ENCODE peak calls at places on chromosome 20, in five cellular contexts. One of them, this sample, is unnamed.

GRCh38 chr20:62646851-62647520 is 4.7 kb downstream of the SLCO4A1 start:
- DNase-seq in Peyer's patch: peak
- DNase-seq in heart left ventricle: peak
- DNase-seq in tibial artery: no peak
- DNase-seq in foreskin keratinocyte: no peak
- DNase-seq in this sample: no peak

GRCh38 chr20:54733687-54734086 is 258.3 kb downstream of the DOK5 start:
- DNase-seq in tibial artery: no peak
- DNase-seq in foreskin keratinocyte: no peak
- DNase-seq in heart left ventricle: no peak
- DNase-seq in Peyer's patch: no peak
- DNase-seq in this sample: no peak

GRCh38 chr20:63234693-63235398 is 859 bp upstream of the BIRC7 start:
- DNase-seq in Peyer's patch: no peak
- DNase-seq in heart left ventricle: no peak
- DNase-seq in tibial artery: no peak
- DNase-seq in foreskin keratinocyte: no peak
- DNase-seq in this sample: no peak

GRCh38 chr20:24149881-24150307 is 161.3 kb upstream of the GGTLC1 start:
- DNase-seq in heart left ventricle: peak
- DNase-seq in tibial artery: no peak
- DNase-seq in Peyer's patch: no peak
- DNase-seq in foreskin keratinocyte: no peak
- DNase-seq in this sample: no peak

GRCh38 chr20:63295846-63296245 is 2.9 kb downstream of the COL20A1 start:
- DNase-seq in foreskin keratinocyte: no peak
- DNase-seq in Peyer's patch: no peak
- DNase-seq in tibial artery: no peak
- DNase-seq in heart left ventricle: peak
- DNase-seq in this sample: no peak

GRCh38 chr20:21246143-21246542 is 57.0 kb upstream of the XRN2 start:
- DNase-seq in heart left ventricle: no peak
- DNase-seq in tibial artery: no peak
- DNase-seq in foreskin keratinocyte: no peak
- DNase-seq in Peyer's patch: no peak
- DNase-seq in this sample: no peak

GRCh38 chr20:54140927-54141566 is 32.7 kb downstream of the CYP24A1 start:
- DNase-seq in heart left ventricle: no peak
- DNase-seq in foreskin keratinocyte: peak
- DNase-seq in tibial artery: no peak
- DNase-seq in Peyer's patch: no peak
- DNase-seq in this sample: no peak

GRCh38 chr20:57526067-57526884 is 1.3 kb upstream of the CTCFL start:
- DNase-seq in foreskin keratinocyte: no peak
- DNase-seq in tibial artery: no peak
- DNase-seq in Peyer's patch: no peak
- DNase-seq in heart left ventricle: no peak
- DNase-seq in this sample: no peak

GRCh38 chr20:41213150-41213820 is 75.9 kb downstream of the PLCG1 start:
- DNase-seq in heart left ventricle: peak
- DNase-seq in foreskin keratinocyte: no peak
- DNase-seq in Peyer's patch: no peak
- DNase-seq in tibial artery: no peak
- DNase-seq in this sample: no peak

GRCh38 chr20:20227013-20227571 is 140.8 kb upstream of the INSM1 start:
- DNase-seq in tibial artery: no peak
- DNase-seq in heart left ventricle: no peak
- DNase-seq in Peyer's patch: no peak
- DNase-seq in foreskin keratinocyte: no peak
- DNase-seq in this sample: no peak

GRCh38 chr20:43569282-43569681 is 10.5 kb downstream of the SGK2 start:
- DNase-seq in heart left ventricle: no peak
- DNase-seq in tibial artery: no peak
- DNase-seq in Peyer's patch: no peak
- DNase-seq in foreskin keratinocyte: no peak
- DNase-seq in this sample: no peak

GRCh38 chr20:63536997-63537524 is at the start of gene PTK6:
- DNase-seq in tibial artery: peak
- DNase-seq in foreskin keratinocyte: no peak
- DNase-seq in Peyer's patch: peak
- DNase-seq in heart left ventricle: peak
- DNase-seq in this sample: no peak

GRCh38 chr20:64080013-64080812 is at the start of gene OPRL1:
- DNase-seq in Peyer's patch: no peak
- DNase-seq in foreskin keratinocyte: no peak
- DNase-seq in heart left ventricle: no peak
- DNase-seq in tibial artery: no peak
- DNase-seq in this sample: no peak

GRCh38 chr20:59222982-59223610 is 59.5 kb downstream of the ZNF831 start:
- DNase-seq in foreskin keratinocyte: no peak
- DNase-seq in Peyer's patch: no peak
- DNase-seq in heart left ventricle: no peak
- DNase-seq in tibial artery: no peak
- DNase-seq in this sample: peak

GRCh38 chr20:4084096-4084495 is 68.7 kb upstream of the RNF24 start:
- DNase-seq in heart left ventricle: no peak
- DNase-seq in tibial artery: no peak
- DNase-seq in foreskin keratinocyte: no peak
- DNase-seq in Peyer's patch: peak
- DNase-seq in this sample: no peak

GRCh38 chr20:41170386-41171105 is 33.2 kb downstream of the PLCG1 start:
- DNase-seq in tibial artery: peak
- DNase-seq in foreskin keratinocyte: no peak
- DNase-seq in Peyer's patch: peak
- DNase-seq in heart left ventricle: no peak
- DNase-seq in this sample: no peak

GRCh38 chr20:24672886-24673677 is 203.7 kb downstream of the SYNDIG1 start:
- DNase-seq in heart left ventricle: no peak
- DNase-seq in Peyer's patch: no peak
- DNase-seq in foreskin keratinocyte: peak
- DNase-seq in tibial artery: peak
- DNase-seq in this sample: peak

GRCh38 chr20:11429168-11429567 is 488.5 kb upstream of the BTBD3 start:
- DNase-seq in foreskin keratinocyte: no peak
- DNase-seq in heart left ventricle: no peak
- DNase-seq in tibial artery: no peak
- DNase-seq in Peyer's patch: no peak
- DNase-seq in this sample: no peak

GRCh38 chr20:17835941-17836861 is 132.4 kb downstream of the SNX5 start:
- DNase-seq in tibial artery: peak
- DNase-seq in heart left ventricle: peak
- DNase-seq in Peyer's patch: peak
- DNase-seq in foreskin keratinocyte: no peak
- DNase-seq in this sample: no peak

GRCh38 chr20:51042657-51043247 is 19.8 kb upstream of the KCNG1 start:
- DNase-seq in foreskin keratinocyte: no peak
- DNase-seq in Peyer's patch: peak
- DNase-seq in tibial artery: no peak
- DNase-seq in heart left ventricle: no peak
- DNase-seq in this sample: no peak

GRCh38 chr20:8454137-8454712 is 322.2 kb downstream of the PLCB1 start:
- DNase-seq in heart left ventricle: no peak
- DNase-seq in Peyer's patch: no peak
- DNase-seq in foreskin keratinocyte: no peak
- DNase-seq in tibial artery: no peak
- DNase-seq in this sample: no peak

GRCh38 chr20:11352041-11352440 is 565.7 kb upstream of the BTBD3 start:
- DNase-seq in tibial artery: no peak
- DNase-seq in foreskin keratinocyte: no peak
- DNase-seq in heart left ventricle: no peak
- DNase-seq in Peyer's patch: no peak
- DNase-seq in this sample: no peak

GRCh38 chr20:20184149-20184548 is 131.8 kb downstream of the CFAP61 start:
- DNase-seq in tibial artery: no peak
- DNase-seq in heart left ventricle: no peak
- DNase-seq in Peyer's patch: no peak
- DNase-seq in foreskin keratinocyte: no peak
- DNase-seq in this sample: no peak

GRCh38 chr20:5657190-5657872 is 92.9 kb upstream of the SHLD1 start:
- DNase-seq in foreskin keratinocyte: peak
- DNase-seq in Peyer's patch: peak
- DNase-seq in tibial artery: peak
- DNase-seq in heart left ventricle: peak
- DNase-seq in this sample: no peak
- H3K27ac ChIP-seq in foreskin keratinocyte: peak
- H3K27ac ChIP-seq in Peyer's patch: peak
- H3K27ac ChIP-seq in tibial artery: peak
- H3K27ac ChIP-seq in heart left ventricle: peak
- H3K27ac ChIP-seq in this sample: peak

DNA sequence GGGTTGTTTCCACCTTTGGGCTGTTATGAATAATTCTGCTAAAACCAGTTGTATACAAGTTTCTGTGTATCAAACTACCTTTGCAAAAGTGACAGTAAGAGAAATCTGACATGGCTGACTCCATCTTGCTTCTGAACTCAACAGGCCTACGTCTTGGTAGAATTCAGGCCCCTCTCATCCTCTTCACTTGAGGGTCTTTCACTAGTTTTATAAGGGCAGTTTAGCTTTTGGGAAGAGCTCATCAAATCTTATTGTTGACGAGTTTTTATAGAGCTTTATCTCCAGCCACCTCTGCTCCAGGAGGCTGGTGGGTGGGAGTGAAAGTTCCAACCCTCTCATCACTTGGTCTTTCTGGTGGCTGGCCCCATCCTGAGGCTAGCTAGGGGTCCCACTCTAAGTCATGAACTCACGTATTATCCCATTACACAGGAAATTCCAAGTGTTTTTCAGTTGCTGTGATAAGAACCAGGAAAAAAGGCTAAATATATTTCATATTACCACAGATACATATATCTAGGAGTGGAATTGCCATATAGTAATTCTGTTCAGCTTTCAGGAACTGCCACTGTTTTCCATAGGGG is 11.6 kb downstream of the SNRPB start:
- DNase-seq in Peyer's patch: no peak
- DNase-seq in heart left ventricle: no peak
- DNase-seq in tibial artery: no peak
- DNase-seq in foreskin keratinocyte: no peak
- DNase-seq in this sample: no peak
- H3K27ac ChIP-seq in Peyer's patch: no peak
- H3K27ac ChIP-seq in heart left ventricle: no peak
- H3K27ac ChIP-seq in tibial artery: no peak
- H3K27ac ChIP-seq in foreskin keratinocyte: no peak
- H3K27ac ChIP-seq in this sample: no peak

DNA sequence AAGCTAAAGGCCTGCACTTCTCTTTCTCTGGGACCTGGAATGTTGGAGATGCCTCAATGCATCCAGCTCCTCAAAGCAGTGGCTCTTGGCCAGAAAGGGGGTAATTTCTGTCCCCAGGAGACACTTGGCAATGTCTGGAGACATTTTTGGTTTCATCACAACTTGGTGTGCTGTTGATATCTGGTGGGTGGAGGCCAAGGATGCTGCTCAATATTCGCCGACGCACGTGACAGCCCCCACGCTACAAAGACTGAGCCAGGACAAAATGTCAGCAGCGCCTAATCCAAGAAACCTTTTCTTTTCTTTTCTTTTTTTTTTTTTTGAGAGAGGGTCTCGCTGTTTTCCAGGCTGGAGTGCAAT is 79.8 kb downstream of the SULF2 start:
- DNase-seq in foreskin keratinocyte: no peak
- DNase-seq in tibial artery: no peak
- DNase-seq in Peyer's patch: no peak
- DNase-seq in heart left ventricle: no peak
- DNase-seq in this sample: no peak
- H3K27ac ChIP-seq in foreskin keratinocyte: no peak
- H3K27ac ChIP-seq in tibial artery: no peak
- H3K27ac ChIP-seq in Peyer's patch: no peak
- H3K27ac ChIP-seq in heart left ventricle: no peak
- H3K27ac ChIP-seq in this sample: no peak

DNA sequence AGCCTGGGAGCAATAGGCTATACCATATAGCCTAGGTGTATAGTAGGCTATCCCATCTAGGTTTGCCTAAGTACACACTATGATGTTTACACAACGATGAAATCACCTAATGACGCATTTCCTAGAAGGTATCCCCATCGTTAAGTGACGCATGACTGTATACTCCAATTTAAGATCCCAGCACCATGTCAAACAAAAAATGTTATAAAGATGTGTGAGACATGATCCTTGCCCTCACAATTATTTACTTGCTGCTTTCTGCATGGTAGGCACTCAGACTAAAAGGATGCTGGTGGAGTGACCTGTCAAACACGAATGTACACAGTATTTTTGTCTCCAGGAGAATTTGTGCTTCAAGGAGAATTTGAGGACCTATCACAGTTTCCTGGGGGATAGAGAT is 32.3 kb downstream of the SNAP25 start:
- DNase-seq in tibial artery: no peak
- DNase-seq in heart left ventricle: no peak
- DNase-seq in Peyer's patch: no peak
- DNase-seq in foreskin keratinocyte: no peak
- DNase-seq in this sample: no peak
- H3K27ac ChIP-seq in tibial artery: no peak
- H3K27ac ChIP-seq in heart left ventricle: no peak
- H3K27ac ChIP-seq in Peyer's patch: no peak
- H3K27ac ChIP-seq in foreskin keratinocyte: no peak
- H3K27ac ChIP-seq in this sample: no peak

GRCh38 chr20:60884277-60884676 is 367.8 kb upstream of the CDH4 start:
- DNase-seq in Peyer's patch: no peak
- DNase-seq in tibial artery: no peak
- DNase-seq in foreskin keratinocyte: no peak
- DNase-seq in heart left ventricle: no peak
- DNase-seq in this sample: no peak

GRCh38 chr20:60883517-60883916 is 368.5 kb upstream of the CDH4 start:
- DNase-seq in heart left ventricle: no peak
- DNase-seq in Peyer's patch: no peak
- DNase-seq in foreskin keratinocyte: no peak
- DNase-seq in tibial artery: no peak
- DNase-seq in this sample: no peak

GRCh38 chr20:60877071-60877470 is 375.0 kb upstream of the CDH4 start:
- DNase-seq in Peyer's patch: no peak
- DNase-seq in foreskin keratinocyte: no peak
- DNase-seq in tibial artery: no peak
- DNase-seq in heart left ventricle: no peak
- DNase-seq in this sample: no peak

DNA sequence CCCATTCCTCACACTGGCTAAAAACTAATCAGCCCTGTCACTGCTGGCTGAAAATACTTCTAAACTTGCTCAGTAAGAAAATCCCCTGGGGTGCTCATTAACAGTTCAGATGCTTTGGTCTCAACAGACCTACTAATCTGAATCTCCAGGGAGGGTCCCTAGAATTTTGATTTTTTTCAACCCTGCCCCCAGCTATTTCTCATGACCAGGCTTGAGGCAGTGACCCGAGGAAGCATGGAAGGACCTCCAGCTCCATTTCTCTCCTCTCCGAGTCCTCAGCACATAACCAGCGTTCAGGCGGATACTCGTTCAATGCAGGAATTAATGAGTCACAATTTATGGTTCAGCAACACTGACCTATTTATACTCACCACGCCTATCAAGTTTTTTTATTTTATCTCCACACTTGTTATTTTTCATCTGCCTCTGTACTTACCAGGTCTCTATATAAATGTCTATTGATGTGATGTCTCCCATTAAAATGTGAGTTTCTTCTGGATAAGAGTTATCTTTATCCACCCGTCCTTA is 369.2 kb upstream of the CDH4 start:
- DNase-seq in foreskin keratinocyte: no peak
- DNase-seq in tibial artery: no peak
- DNase-seq in heart left ventricle: no peak
- DNase-seq in Peyer's patch: no peak
- DNase-seq in this sample: no peak
- H3K27ac ChIP-seq in foreskin keratinocyte: no peak
- H3K27ac ChIP-seq in tibial artery: no peak
- H3K27ac ChIP-seq in heart left ventricle: no peak
- H3K27ac ChIP-seq in Peyer's patch: no peak
- H3K27ac ChIP-seq in this sample: no peak